ENCODE peak calls at places on chromosomes 5 and 9, in eight cellular contexts. L is fibroblast of pulmonary artery, Z is AML-193, N is lung, K is GM10248, M is nephron progenitor cell, I is astrocyte of the spinal cord, E is caudate nucleus. O is an unnamed sample.

GRCh38 chr5:177483042-177483441 is 9.6 kb upstream of the DBN1 start:
- DNase-seq in Z (no peak), M (no peak), N (no peak), L (no peak), I (no peak), E (no peak), K (no peak), O (no peak)

GRCh38 chr5:12320331-12320730 is 416.1 kb upstream of the CTNND2 start:
- DNase-seq in N (no peak), E (no peak), Z (no peak), I (no peak), L (no peak), M (no peak), K (no peak), O (no peak)

GRCh38 chr9:90097237-90097636 is 492.4 kb downstream of the GADD45G start:
- DNase-seq in K (no peak), M (no peak), I (no peak), E (no peak), Z (no peak), N (no peak), L (no peak), O (no peak)

GRCh38 chr9:114452219-114453169 is 52.8 kb downstream of the WHRN start:
- DNase-seq in I (no peak), Z (no peak), M (no peak), K (peak), N (no peak), L (no peak), E (no peak), O (no peak)

GRCh38 chr9:72141484-72141883 is 7.8 kb upstream of the GDA start:
- DNase-seq in L (no peak), N (no peak), K (no peak), I (no peak), M (no peak), E (no peak), Z (no peak), O (no peak)

GRCh38 chr5:180180198-180180820 is 28.7 kb downstream of the RASGEF1C start:
- DNase-seq in K (no peak), Z (no peak), I (no peak), L (no peak), M (no peak), N (no peak), E (no peak), O (no peak)

GRCh38 chr5:156475831-156476551 is 149.0 kb downstream of the SGCD start:
- DNase-seq in E (no peak), Z (peak), N (no peak), M (peak), K (no peak), L (peak), I (peak), O (peak)

GRCh38 chr5:173963867-173964429 is 25.0 kb upstream of the C5orf47 start:
- DNase-seq in I (peak), L (no peak), E (no peak), Z (no peak), M (peak), K (no peak), N (no peak), O (no peak)

GRCh38 chr9:94065535-94065961 is 18.7 kb upstream of the PTPDC1 start:
- DNase-seq in N (peak), K (peak), E (peak), Z (peak), M (peak), L (peak), I (peak), O (peak)

GRCh38 chr5:156356238-156356637 is 29.3 kb downstream of the SGCD start:
- DNase-seq in N (no peak), E (no peak), I (no peak), Z (no peak), L (peak), M (no peak), K (no peak), O (peak)

GRCh38 chr9:88916875-88917274 is 74.4 kb upstream of the S1PR3 start:
- DNase-seq in L (no peak), I (no peak), E (no peak), N (no peak), M (no peak), Z (no peak), K (no peak), O (no peak)

GRCh38 chr5:96048763-96049162 is 87.1 kb upstream of the ELL2 start:
- DNase-seq in K (no peak), I (no peak), N (no peak), E (no peak), Z (no peak), L (peak), M (peak), O (peak)